ENCODE peak calls at places on chromosomes 12 and 14, in four cellular contexts. One of them, this sample, is unnamed.

GRCh38 chr14:69090187-69090789 is 62.6 kb downstream of the DCAF5 start:
- DNase-seq in activated CD4-positive, alpha-beta T cell treated with anti-CD3 and anti-CD28 coated beads for 48 hours: peak
- DNase-seq in A172: no peak
- DNase-seq in AG04450: no peak
- DNase-seq in this sample: peak

GRCh38 chr14:99156814-99157213 is 115.2 kb downstream of the BCL11B start:
- DNase-seq in activated CD4-positive, alpha-beta T cell treated with anti-CD3 and anti-CD28 coated beads for 48 hours: no peak
- DNase-seq in A172: no peak
- DNase-seq in AG04450: no peak
- DNase-seq in this sample: no peak

GRCh38 chr14:37253905-37254304 is 56.2 kb downstream of the MIPOL1 start:
- DNase-seq in activated CD4-positive, alpha-beta T cell treated with anti-CD3 and anti-CD28 coated beads for 48 hours: no peak
- DNase-seq in A172: peak
- DNase-seq in AG04450: peak
- DNase-seq in this sample: no peak

GRCh38 chr14:70359076-70359424 is 433 bp downstream of the COX16 start:
- DNase-seq in activated CD4-positive, alpha-beta T cell treated with anti-CD3 and anti-CD28 coated beads for 48 hours: no peak
- DNase-seq in A172: no peak
- DNase-seq in AG04450: no peak
- DNase-seq in this sample: peak

GRCh38 chr12:122946690-122947271 is 19.5 kb downstream of the ABCB9 start:
- DNase-seq in activated CD4-positive, alpha-beta T cell treated with anti-CD3 and anti-CD28 coated beads for 48 hours: peak
- DNase-seq in A172: peak
- DNase-seq in AG04450: peak
- DNase-seq in this sample: peak

GRCh38 chr12:31215521-31216232 is 110.3 kb downstream of the SINHCAF start:
- DNase-seq in activated CD4-positive, alpha-beta T cell treated with anti-CD3 and anti-CD28 coated beads for 48 hours: no peak
- DNase-seq in A172: no peak
- DNase-seq in AG04450: no peak
- DNase-seq in this sample: no peak

GRCh38 chr14:74085047-74085637 is 386 bp downstream of the LIN52 start:
- DNase-seq in activated CD4-positive, alpha-beta T cell treated with anti-CD3 and anti-CD28 coated beads for 48 hours: peak
- DNase-seq in A172: peak
- DNase-seq in AG04450: no peak
- DNase-seq in this sample: no peak

GRCh38 chr14:28609228-28609828 is 157.3 kb upstream of the FOXG1 start:
- DNase-seq in activated CD4-positive, alpha-beta T cell treated with anti-CD3 and anti-CD28 coated beads for 48 hours: peak
- DNase-seq in A172: peak
- DNase-seq in AG04450: no peak
- DNase-seq in this sample: no peak

This sample was measured in stimulated activated CD4-positive, alpha-beta T cell treated with anti-CD3 and anti-CD28 coated beads, Interleukin-4, amount 100 ng/mL, for 24 hours.